ENCODE peak calls at places on chromosomes 11 and 22, in nine cellular contexts. H, B, P, E, Z, N, T, G and K are unnamed samples.

GRCh38 chr22:37259540-37260029 is 15.5 kb upstream of the RAC2 start:
- DNase-seq in E (peak), H (peak), G (no peak), Z (peak), B (no peak), T (peak), P (no peak), N (peak), K (peak)

GRCh38 chr11:35035894-35036408 is 103.0 kb upstream of the CD44 start:
- DNase-seq in Z (no peak), N (no peak), E (peak), B (no peak), T (peak), P (no peak), G (no peak), H (peak), K (no peak)

GRCh38 chr11:99325807-99326206 is 305.1 kb downstream of the CNTN5 start:
- DNase-seq in N (no peak), Z (no peak), P (no peak), G (no peak), H (peak), B (no peak), T (peak), E (peak), K (no peak)

GRCh38 chr11:70887428-70887827 is 364.9 kb downstream of the SHANK2 start:
- DNase-seq in Z (no peak), G (no peak), B (no peak), N (no peak), T (no peak), P (no peak), H (no peak), E (no peak), K (no peak)

GRCh38 chr11:107661656-107662055 is 50.2 kb downstream of the SLN start:
- DNase-seq in G (no peak), B (no peak), E (no peak), H (no peak), P (no peak), T (no peak), N (no peak), Z (no peak), K (no peak)

GRCh38 chr22:44764373-44764772 is 12.0 kb downstream of the ARHGAP8 start:
- DNase-seq in E (no peak), G (no peak), T (no peak), H (no peak), Z (no peak), N (no peak), P (no peak), B (no peak), K (no peak)

GRCh38 chr11:134261626-134262488 is 8.5 kb downstream of the ACAD8 start:
- DNase-seq in P (peak), H (peak), B (peak), E (peak), T (no peak), N (peak), Z (peak), G (no peak), K (no peak)

GRCh38 chr11:83194284-83195175 is 1.0 kb downstream of the ANKRD42 start:
- DNase-seq in P (peak), N (peak), H (peak), Z (peak), T (peak), B (peak), G (no peak), E (peak), K (peak)

GRCh38 chr11:15106201-15106965 is 8.3 kb upstream of the INSC start:
- DNase-seq in G (no peak), N (peak), E (peak), Z (no peak), P (no peak), T (peak), H (peak), B (no peak), K (no peak)

GRCh38 chr11:108196901-108197300 is 25.5 kb downstream of the NPAT start:
- DNase-seq in B (no peak), T (no peak), Z (no peak), E (no peak), N (no peak), H (no peak), G (no peak), P (no peak), K (no peak)

GRCh38 chr11:69095300-69095699 is 46.6 kb downstream of the TPCN2 start:
- DNase-seq in T (no peak), B (no peak), G (no peak), H (no peak), N (no peak), P (no peak), Z (no peak), E (no peak), K (no peak)

GRCh38 chr11:6402561-6402981 is 12.3 kb downstream of the SMPD1 start:
- DNase-seq in G (no peak), P (no peak), B (peak), T (peak), Z (no peak), H (no peak), N (no peak), E (no peak), K (no peak)

GRCh38 chr22:32005453-32005852 is 37.6 kb upstream of the SLC5A1 start:
- DNase-seq in Z (no peak), E (peak), N (no peak), H (peak), B (no peak), G (no peak), T (peak), P (no peak), K (no peak)

GRCh38 chr11:13337986-13338436 is 60.4 kb downstream of the BMAL1 start:
- DNase-seq in E (peak), T (no peak), P (no peak), G (no peak), H (peak), Z (no peak), B (no peak), N (no peak), K (no peak)

GRCh38 chr22:19756288-19757128 is 4.1 kb upstream of the TBX1 start:
- DNase-seq in G (no peak), E (peak), N (peak), P (peak), H (peak), T (peak), B (peak), Z (peak), K (no peak)

GRCh38 chr11:19686234-19686633 is 26.4 kb upstream of the NAV2 start:
- DNase-seq in E (no peak), B (no peak), Z (no peak), G (no peak), N (no peak), T (no peak), P (no peak), H (no peak), K (no peak)

GRCh38 chr11:86132667-86133310 is 63.9 kb upstream of the PICALM start:
- DNase-seq in P (no peak), H (no peak), G (no peak), E (no peak), T (no peak), Z (no peak), N (no peak), B (no peak), K (no peak)

GRCh38 chr11:59943996-59944395 is 5.8 kb downstream of the OOSP1 start:
- DNase-seq in G (no peak), H (no peak), T (peak), P (no peak), Z (no peak), B (no peak), E (no peak), N (peak), K (no peak)

GRCh38 chr11:117916956-117917355 is 12.2 kb downstream of the TMPRSS13 start:
- DNase-seq in H (no peak), N (no peak), P (no peak), T (no peak), Z (no peak), G (no peak), B (no peak), E (no peak), K (no peak)

GRCh38 chr11:77195071-77195705 is 67.1 kb downstream of the MYO7A start:
- DNase-seq in H (no peak), T (no peak), P (no peak), B (no peak), Z (no peak), E (no peak), G (no peak), N (no peak), K (no peak)

GRCh38 chr11:12871251-12871650 is 137.9 kb upstream of the RASSF10 start:
- DNase-seq in N (no peak), T (no peak), G (no peak), H (no peak), B (no peak), P (no peak), Z (no peak), E (no peak), K (no peak)

GRCh38 chr22:35561796-35562526 is 21.3 kb downstream of the RASD2 start:
- DNase-seq in E (peak), P (no peak), B (no peak), Z (no peak), G (no peak), T (peak), N (no peak), H (peak), K (no peak)

GRCh38 chr11:65485820-65486219 is 13.0 kb upstream of the MALAT1 start:
- DNase-seq in Z (no peak), G (no peak), N (peak), B (no peak), E (no peak), T (no peak), H (no peak), P (no peak), K (no peak)

GRCh38 chr22:17035246-17035645 is 27.2 kb upstream of the GAB4 start:
- DNase-seq in G (no peak), H (no peak), N (no peak), Z (no peak), E (no peak), P (no peak), B (no peak), T (peak), K (no peak)

GRCh38 chr22:25745341-25746011 is 3.5 kb downstream of the MYO18B start:
- DNase-seq in T (no peak), B (no peak), Z (no peak), P (no peak), N (no peak), H (peak), G (no peak), E (peak), K (no peak)

GRCh38 chr22:20536590-20537324 is 29.3 kb downstream of the MED15 start:
- DNase-seq in H (no peak), G (no peak), B (no peak), P (no peak), Z (peak), T (no peak), E (no peak), N (no peak), K (no peak)

GRCh38 chr11:87368876-87369480 is 331.2 kb downstream of the TMEM135 start:
- DNase-seq in B (no peak), N (no peak), P (no peak), G (peak), H (peak), E (no peak), T (peak), Z (peak), K (no peak)